ENCODE peak calls at places on chromosomes 13 and 19, in seven cellular contexts. F, S, Z, D, P, T and R are unnamed samples.

GRCh38 chr13:98853791-98854191 is 101.3 kb upstream of the SLC15A1 start:
- DNase-seq in S (no peak), Z (peak; percentile 66), T (peak; percentile 59), D (no peak), P (no peak), F (no peak), R (peak; percentile 85)

GRCh38 chr19:35357867-35358573 is at the start of gene FFAR3:
- DNase-seq in F (no peak), T (no peak), P (no peak), S (no peak), D (no peak), Z (no peak), R (peak; percentile 12)

GRCh38 chr13:42883142-42883541 is 101.8 kb downstream of the FAM216B start:
- DNase-seq in F (no peak), T (no peak), P (no peak), D (no peak), S (no peak), Z (no peak), R (no peak)

GRCh38 chr19:48991823-48992570 is 1.1 kb downstream of the GYS1 start:
- DNase-seq in F (peak; percentile 66), T (peak; percentile 67), D (peak; percentile 69), P (peak; percentile 44), Z (peak; percentile 81), S (no peak), R (peak; percentile 90)

GRCh38 chr19:6720369-6721112 is at the start of gene C3:
- DNase-seq in Z (no peak), P (no peak), T (no peak), F (no peak), S (no peak), D (no peak), R (peak; percentile 83)

GRCh38 chr13:113648218-113648615 is 9.8 kb downstream of the ATP4B start:
- DNase-seq in S (no peak), F (no peak), D (no peak), P (no peak), Z (no peak), T (no peak), R (no peak)

GRCh38 chr13:59269476-59269875 is 894.3 kb downstream of the DIAPH3 start:
- DNase-seq in Z (peak; percentile 96), S (no peak), F (no peak), D (no peak), P (no peak), T (peak; percentile 97), R (peak; percentile 2)

GRCh38 chr13:76643596-76643995 is 242.6 kb downstream of the KCTD12 start:
- DNase-seq in D (no peak), S (no peak), Z (no peak), P (no peak), F (no peak), T (no peak), R (no peak)

GRCh38 chr19:872266-872951 is 12.9 kb downstream of the CFD start:
- DNase-seq in T (peak; percentile 56), S (no peak), D (peak; percentile 85), P (peak; percentile 76), F (peak; percentile 45), Z (peak; percentile 68), R (peak; percentile 60)

GRCh38 chr13:30870049-30870884 is 35.8 kb upstream of the MEDAG start:
- DNase-seq in F (peak; percentile 46), T (peak; percentile 100), S (peak; percentile 42), D (peak; percentile 11), P (peak; percentile 78), Z (peak; percentile 99), R (peak; percentile 95)

GRCh38 chr19:29376855-29377354 is 148.9 kb upstream of the VSTM2B start:
- DNase-seq in P (no peak), S (no peak), Z (no peak), F (no peak), D (no peak), T (no peak), R (no peak)

GRCh38 chr13:33109319-33109718 is 93.1 kb downstream of the KL start:
- DNase-seq in T (no peak), F (no peak), D (no peak), P (no peak), S (no peak), Z (no peak), R (no peak)

GRCh38 chr19:32674153-32674958 is 624 bp downstream of the ANKRD27 start:
- DNase-seq in F (no peak), P (peak; percentile 85), S (peak; percentile 14), T (no peak), D (peak; percentile 47), Z (no peak), R (peak; percentile 41)

GRCh38 chr13:56528040-56528760 is 612.5 kb upstream of the PRR20A start:
- DNase-seq in Z (no peak), T (no peak), D (no peak), F (no peak), S (no peak), P (no peak), R (no peak)

GRCh38 chr19:14433454-14434156 is 499 bp downstream of the PKN1 start:
- DNase-seq in Z (no peak), D (peak; percentile 48), T (no peak), F (peak; percentile 47), S (no peak), P (no peak), R (peak; percentile 34)

GRCh38 chr13:24888291-24888931 is 124.4 kb downstream of the RNF17 start:
- DNase-seq in D (no peak), T (no peak), Z (no peak), S (no peak), P (no peak), F (no peak), R (no peak)

DNA sequence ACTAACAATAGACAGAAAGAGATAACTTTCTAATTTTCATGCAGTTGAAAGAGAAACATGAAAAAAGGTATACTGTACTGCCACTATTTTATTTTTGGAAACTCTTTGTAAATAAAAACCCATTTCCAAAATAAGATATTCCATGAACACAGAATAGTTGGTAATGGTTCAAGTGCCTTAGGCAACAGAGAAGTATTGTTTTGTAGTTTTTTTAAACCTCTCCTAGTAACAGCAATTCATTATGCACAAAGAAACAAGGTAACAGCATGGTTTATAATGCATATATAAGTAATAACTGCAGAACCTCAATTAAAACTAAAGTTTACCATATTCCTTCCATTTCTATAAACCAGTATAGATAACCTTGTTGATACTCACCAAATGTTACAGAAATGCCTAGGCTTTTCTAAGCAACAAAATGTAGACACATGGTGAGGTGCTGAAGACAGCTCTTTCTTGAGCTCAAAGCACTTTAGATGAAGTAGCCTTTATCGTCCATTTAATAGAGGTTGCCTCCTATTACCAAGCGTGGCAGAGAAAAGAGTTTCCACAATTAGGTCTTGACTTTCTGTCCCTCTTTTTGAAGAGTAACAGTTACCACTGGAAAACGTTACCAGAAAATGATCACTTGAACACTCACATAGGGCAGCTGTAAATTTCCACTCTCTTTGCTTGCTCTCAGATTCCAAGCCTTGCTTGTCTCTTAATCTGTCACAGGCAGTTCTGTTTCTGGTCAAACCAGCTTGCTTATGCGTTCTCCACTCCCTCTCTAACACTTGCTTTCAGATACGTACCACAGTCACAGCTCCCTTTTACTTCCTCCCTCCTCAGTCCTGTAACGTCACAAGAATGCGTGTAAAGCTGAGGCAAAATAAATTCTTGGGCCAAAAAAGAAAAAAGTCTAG is 42.9 kb downstream of the CAB39L start:
- DNase-seq in F (peak; percentile 31), S (peak; percentile 14), T (peak; percentile 38), P (no peak), Z (peak; percentile 45), D (peak; percentile 22), R (peak; percentile 70)
- H3K9ac ChIP-seq in F (no peak overlapping the region), S (no peak overlapping the region), T (no peak overlapping the region), P (peak overlapping the region; percentile 38), Z (no peak overlapping the region), D (no peak overlapping the region), R (peak overlapping the region; percentile 68)

DNA sequence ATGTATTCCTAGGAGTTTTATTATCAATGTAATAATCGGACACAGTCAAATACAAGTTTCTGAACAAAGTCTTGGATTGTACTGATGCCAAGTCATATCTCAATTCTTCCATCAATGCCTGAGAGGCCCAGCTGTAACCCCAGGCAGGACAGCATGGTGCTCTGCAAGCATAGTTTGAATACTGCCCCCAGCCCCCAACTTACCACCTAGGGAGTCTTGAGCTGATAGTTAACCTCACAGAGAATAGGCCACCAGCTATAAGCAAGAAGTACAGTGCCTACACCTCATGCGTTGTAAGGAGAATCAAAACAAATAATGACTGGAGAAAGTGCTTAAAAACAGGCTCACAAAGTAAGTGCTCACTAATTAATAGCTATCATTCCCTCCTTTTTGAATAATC is 2.7 kb downstream of the PROSER1 start:
- DNase-seq in S (no peak), F (no peak), P (no peak), Z (no peak), T (no peak), D (no peak), R (no peak)
- H3K4me3 ChIP-seq in S (no peak overlapping the region), F (peak overlapping the region; percentile 98), P (peak overlapping the region; percentile 87), Z (peak overlapping the region; percentile 89), T (peak overlapping the region; percentile 96), D (peak overlapping the region; percentile 94), R (peak overlapping the region; percentile 99)

GRCh38 chr13:45333251-45333972 is 7.6 kb downstream of the TPT1 start:
- DNase-seq in P (no peak), Z (no peak), S (no peak), F (peak; percentile 2), D (no peak), T (no peak), R (no peak)

GRCh38 chr13:45332831-45333219 is 8.2 kb downstream of the TPT1 start:
- DNase-seq in Z (no peak), D (no peak), P (no peak), S (no peak), T (no peak), F (no peak), R (no peak)

GRCh38 chr13:45331981-45332830 is 8.8 kb downstream of the TPT1 start:
- DNase-seq in D (no peak), T (peak; percentile 93), Z (peak; percentile 93), P (no peak), S (no peak), F (peak; percentile 76), R (peak; percentile 92)

GRCh38 chr13:45328661-45329105 is 12.3 kb downstream of the TPT1 start:
- DNase-seq in P (no peak), S (no peak), T (peak; percentile 92), F (no peak), Z (peak; percentile 92), D (no peak), R (peak; percentile 85)

DNA sequence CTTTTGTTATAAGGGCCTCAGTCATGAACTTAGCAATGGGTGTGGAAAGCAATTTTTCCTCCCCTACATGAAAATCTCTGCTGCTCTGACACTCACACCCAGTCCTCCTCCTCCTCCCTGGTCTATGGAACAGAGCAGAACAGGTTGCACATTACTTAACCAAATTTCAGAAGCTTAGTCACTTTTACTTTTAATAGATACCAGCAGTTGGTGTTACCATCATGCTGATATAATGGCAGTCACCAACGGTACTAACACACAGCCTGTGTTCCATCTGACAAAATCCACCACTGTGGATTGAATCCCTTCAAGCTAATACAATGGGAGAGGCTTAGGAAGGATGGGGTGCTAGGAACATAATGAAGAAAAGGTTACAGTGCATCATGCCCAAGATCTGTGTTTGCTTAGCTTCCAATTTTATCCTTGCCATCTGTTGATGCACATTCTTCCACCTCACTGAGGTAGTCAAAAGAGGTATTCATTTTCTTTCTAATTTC is 9.8 kb downstream of the TPT1 start:
- DNase-seq in T (no peak), P (no peak), Z (no peak), D (no peak), F (no peak), S (no peak), R (no peak)
- H3K27me3 ChIP-seq in T (no peaks in the 10 kb centered on the region), P (no peaks in the 10 kb centered on the region), Z (no peaks in the 10 kb centered on the region), D (no peaks in the 10 kb centered on the region), F (no peaks in the 10 kb centered on the region), S (no peaks in the 10 kb centered on the region), R (no peaks in the 10 kb centered on the region)

DNA sequence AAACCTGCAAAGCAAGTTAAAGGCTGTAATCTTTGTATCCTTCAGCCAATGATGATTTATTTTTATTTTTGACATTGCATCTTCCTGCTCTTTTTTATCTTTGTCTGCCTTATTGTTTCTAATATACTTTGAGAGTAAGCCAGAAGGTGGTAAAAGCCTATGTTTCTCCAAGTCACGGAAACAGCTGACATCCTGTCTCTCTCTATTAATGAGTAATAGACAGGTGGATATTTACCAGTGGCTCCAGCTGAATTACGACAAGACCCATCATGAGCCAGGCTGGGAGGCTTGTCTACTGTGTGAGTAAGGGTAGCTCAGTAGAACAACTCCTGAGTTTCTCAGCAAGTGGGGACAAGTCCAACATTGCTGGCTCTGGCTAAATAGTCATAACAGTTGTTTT is 166.6 kb downstream of the NDFIP2 start:
- DNase-seq in P (no peak), F (peak; percentile 7), D (no peak), Z (no peak), T (no peak), S (no peak), R (no peak)
- H3K9ac ChIP-seq in P (no peak overlapping the region), F (no peak overlapping the region), D (no peak overlapping the region), Z (no peak overlapping the region), T (no peak overlapping the region), S (no peak overlapping the region), R (no peak overlapping the region)